ENCODE peak calls at places on chromosomes 11 and 22, in six cellular contexts. I, D, J, Q, L and X are unnamed samples.

GRCh38 chr11:106276859-106277436 is 199.5 kb downstream of the AASDHPPT start:
- DNase-seq in I (peak), D (no peak), J (peak), Q (no peak), L (no peak), X (no peak)

GRCh38 chr11:78752528-78752927 is 177.9 kb upstream of the NARS2 start:
- DNase-seq in I (peak), D (no peak), J (no peak), Q (no peak), L (no peak), X (no peak)

GRCh38 chr11:111351374-111352081 is 27.5 kb downstream of the POU2AF1 start:
- DNase-seq in I (no peak), D (no peak), J (no peak), Q (no peak), L (no peak), X (no peak)

GRCh38 chr11:130738618-130739017 is 177.7 kb downstream of the SNX19 start:
- DNase-seq in I (no peak), D (no peak), J (peak), Q (no peak), L (no peak), X (no peak)

GRCh38 chr11:116536416-116536815 is 236.4 kb downstream of the BUD13 start:
- DNase-seq in I (no peak), D (no peak), J (no peak), Q (no peak), L (no peak), X (no peak)

GRCh38 chr11:106281455-106282173 is 204.2 kb downstream of the AASDHPPT start:
- DNase-seq in I (no peak), D (no peak), J (peak), Q (no peak), L (no peak), X (no peak)

GRCh38 chr11:100752371-100753073 is 65.4 kb downstream of the ARHGAP42 start:
- DNase-seq in I (no peak), D (no peak), J (no peak), Q (no peak), L (no peak), X (no peak)

GRCh38 chr11:102252339-102252891 is 64.9 kb upstream of the BIRC3 start:
- DNase-seq in I (no peak), D (no peak), J (peak), Q (no peak), L (no peak), X (no peak)

GRCh38 chr11:135075740-135076139 is 663.7 kb upstream of the B3GAT1 start:
- DNase-seq in I (peak), D (peak), J (peak), Q (no peak), L (peak), X (no peak)

GRCh38 chr11:102283088-102283487 is 34.2 kb upstream of the BIRC3 start:
- DNase-seq in I (no peak), D (no peak), J (peak), Q (no peak), L (no peak), X (no peak)

GRCh38 chr22:41021655-41022454 is 70.5 kb upstream of the EP300 start:
- DNase-seq in I (peak), D (peak), J (peak), Q (peak), L (peak), X (peak)

GRCh38 chr11:1381793-1382425 is 7.8 kb upstream of the BRSK2 start:
- DNase-seq in I (no peak), D (no peak), J (no peak), Q (no peak), L (no peak), X (peak)

GRCh38 chr22:19822301-19823117 is 32.2 kb downstream of the GNB1L start:
- DNase-seq in I (no peak), D (no peak), J (no peak), Q (no peak), L (no peak), X (peak)

GRCh38 chr11:114440121-114440860 is 1.0 kb downstream of the REXO2 start:
- DNase-seq in I (peak), D (no peak), J (peak), Q (peak), L (no peak), X (no peak)

GRCh38 chr11:48034926-48035876 is 54.8 kb downstream of the PTPRJ start:
- DNase-seq in I (no peak), D (no peak), J (peak), Q (no peak), L (no peak), X (peak)

GRCh38 chr11:59857444-59858434 is 8.5 kb downstream of the TCN1 start:
- DNase-seq in I (no peak), D (no peak), J (peak), Q (no peak), L (no peak), X (no peak)

GRCh38 chr11:70695086-70695960 is 297.0 kb downstream of the CTTN start:
- DNase-seq in I (no peak), D (no peak), J (no peak), Q (no peak), L (no peak), X (no peak)

GRCh38 chr22:45612451-45612901 is 59.2 kb upstream of the ATXN10 start:
- DNase-seq in I (no peak), D (peak), J (peak), Q (no peak), L (no peak), X (peak)

GRCh38 chr11:47271961-47272661 is 2.2 kb downstream of the MADD start:
- DNase-seq in I (no peak), D (no peak), J (no peak), Q (no peak), L (peak), X (peak)

GRCh38 chr11:561148-562003 is 606 bp downstream of the RASSF7 start:
- DNase-seq in I (no peak), D (peak), J (peak), Q (no peak), L (peak), X (no peak)

GRCh38 chr11:46353706-46354105 is 6.4 kb downstream of the DGKZ start:
- DNase-seq in I (no peak), D (no peak), J (peak), Q (no peak), L (no peak), X (no peak)

GRCh38 chr11:19652976-19653375 is 59.7 kb upstream of the NAV2 start:
- DNase-seq in I (no peak), D (no peak), J (no peak), Q (no peak), L (no peak), X (no peak)

GRCh38 chr11:91792779-91793262 is 431.8 kb upstream of the FAT3 start:
- DNase-seq in I (no peak), D (no peak), J (no peak), Q (no peak), L (no peak), X (no peak)

GRCh38 chr11:125903753-125904659 is at the start of gene DDX25:
- DNase-seq in I (peak), D (peak), J (no peak), Q (no peak), L (peak), X (no peak)

GRCh38 chr11:72075109-72075508 is 5.2 kb downstream of the NUMA1 start:
- DNase-seq in I (peak), D (no peak), J (no peak), Q (no peak), L (no peak), X (peak)

GRCh38 chr11:22165087-22165486 is 27.8 kb upstream of the ANO5 start:
- DNase-seq in I (no peak), D (no peak), J (no peak), Q (no peak), L (no peak), X (no peak)

GRCh38 chr11:2812371-2812991 is 73.1 kb downstream of the CDKN1C start:
- DNase-seq in I (no peak), D (no peak), J (no peak), Q (no peak), L (peak), X (no peak)

GRCh38 chr22:49367016-49367697 is 460.5 kb downstream of the BRD1 start:
- DNase-seq in I (peak), D (no peak), J (no peak), Q (no peak), L (no peak), X (no peak)

GRCh38 chr11:76210920-76211851 is 4.9 kb upstream of the WNT11 start:
- DNase-seq in I (no peak), D (no peak), J (no peak), Q (no peak), L (no peak), X (no peak)

GRCh38 chr11:114218508-114218907 is 77.7 kb upstream of the NNMT start:
- DNase-seq in I (no peak), D (no peak), J (no peak), Q (no peak), L (no peak), X (no peak)

GRCh38 chr22:50622723-50623327 is 5.1 kb downstream of the ARSA start:
- DNase-seq in I (no peak), D (no peak), J (no peak), Q (no peak), L (peak), X (no peak)

GRCh38 chr11:128467610-128468041 is 119.7 kb downstream of the ETS1 start:
- DNase-seq in I (no peak), D (no peak), J (peak), Q (no peak), L (no peak), X (no peak)

GRCh38 chr11:74684661-74685060 is 46.6 kb downstream of the CHRDL2 start:
- DNase-seq in I (no peak), D (no peak), J (no peak), Q (no peak), L (no peak), X (no peak)

GRCh38 chr11:119307219-119307618 is 9.7 kb downstream of the MCAM start:
- DNase-seq in I (peak), D (no peak), J (no peak), Q (no peak), L (no peak), X (no peak)

GRCh38 chr22:31752096-31752847 is 1.5 kb upstream of the DEPDC5 start:
- DNase-seq in I (no peak), D (no peak), J (no peak), Q (no peak), L (no peak), X (no peak)

GRCh38 chr11:6258571-6258998 is 1.1 kb upstream of the CCKBR start:
- DNase-seq in I (peak), D (peak), J (peak), Q (no peak), L (peak), X (no peak)

GRCh38 chr11:61890536-61891330 is 612 bp downstream of the FADS3 start:
- DNase-seq in I (peak), D (no peak), J (peak), Q (no peak), L (peak), X (peak)
- TF ChIP-seq CTCF in I (peak), D (no peak), J (no peak), Q (no peak), L (no peak), X (peak)

GRCh38 chr11:62050716-62051115 is 73.1 kb upstream of the INCENP start:
- DNase-seq in I (no peak), D (no peak), J (no peak), Q (no peak), L (no peak), X (no peak)

GRCh38 chr11:62054081-62054480 is 69.7 kb upstream of the INCENP start:
- DNase-seq in I (no peak), D (no peak), J (no peak), Q (no peak), L (no peak), X (no peak)

GRCh38 chr11:62055970-62056369 is 67.8 kb upstream of the INCENP start:
- DNase-seq in I (no peak), D (no peak), J (no peak), Q (no peak), L (no peak), X (no peak)

GRCh38 chr11:62057069-62057468 is 66.7 kb upstream of the INCENP start:
- DNase-seq in I (no peak), D (no peak), J (no peak), Q (no peak), L (no peak), X (no peak)

DNA sequence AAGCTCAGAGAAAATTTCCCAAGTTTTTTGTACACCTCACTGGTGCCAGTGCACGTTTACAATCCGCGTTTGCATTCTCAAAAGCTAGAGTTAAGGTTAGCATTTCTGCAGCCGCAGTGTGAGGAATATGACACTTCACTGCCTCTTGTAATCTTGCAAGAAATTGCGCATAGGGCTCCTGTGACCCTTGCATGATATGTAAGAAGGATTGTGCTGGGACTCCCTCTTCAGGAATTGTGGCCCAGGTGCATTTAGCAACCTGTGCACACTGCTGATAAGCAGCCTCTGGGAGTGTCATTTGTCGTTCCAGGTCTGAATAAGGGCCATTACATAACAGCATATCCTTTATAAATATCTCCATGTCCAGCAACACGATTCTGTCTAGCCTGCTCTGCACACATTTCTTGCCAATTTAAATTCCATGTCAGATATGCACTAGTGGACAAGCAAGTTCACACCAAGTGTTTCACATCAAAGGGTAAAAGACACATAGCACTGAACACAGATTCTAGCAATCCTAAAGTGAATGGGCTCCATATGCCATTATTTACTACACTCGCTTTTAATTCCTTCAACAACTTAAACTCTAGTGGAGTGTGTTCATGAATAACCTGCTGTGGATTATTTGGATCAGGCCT is 69.2 kb upstream of the INCENP start:
- DNase-seq in I (no peak), D (no peak), J (no peak), Q (peak), L (no peak), X (peak)
- TF ChIP-seq CTCF in I (peak), D (peak), J (peak), Q (peak), L (peak), X (peak)

GRCh38 chr11:67506426-67507032 is 1.4 kb upstream of the PITPNM1 start:
- DNase-seq in I (no peak), D (no peak), J (no peak), Q (no peak), L (peak), X (no peak)
- TF ChIP-seq CTCF in I (no peak), D (no peak), J (no peak), Q (peak), L (peak), X (peak)

GRCh38 chr22:43057641-43058040 is 31.6 kb downstream of the TTLL1 start:
- DNase-seq in I (no peak), D (no peak), J (no peak), Q (no peak), L (no peak), X (no peak)

GRCh38 chr22:43047605-43048004 is 32.7 kb upstream of the PACSIN2 start:
- DNase-seq in I (no peak), D (no peak), J (no peak), Q (no peak), L (no peak), X (no peak)

GRCh38 chr22:43050995-43051394 is 36.0 kb upstream of the PACSIN2 start:
- DNase-seq in I (peak), D (no peak), J (no peak), Q (no peak), L (no peak), X (no peak)

DNA sequence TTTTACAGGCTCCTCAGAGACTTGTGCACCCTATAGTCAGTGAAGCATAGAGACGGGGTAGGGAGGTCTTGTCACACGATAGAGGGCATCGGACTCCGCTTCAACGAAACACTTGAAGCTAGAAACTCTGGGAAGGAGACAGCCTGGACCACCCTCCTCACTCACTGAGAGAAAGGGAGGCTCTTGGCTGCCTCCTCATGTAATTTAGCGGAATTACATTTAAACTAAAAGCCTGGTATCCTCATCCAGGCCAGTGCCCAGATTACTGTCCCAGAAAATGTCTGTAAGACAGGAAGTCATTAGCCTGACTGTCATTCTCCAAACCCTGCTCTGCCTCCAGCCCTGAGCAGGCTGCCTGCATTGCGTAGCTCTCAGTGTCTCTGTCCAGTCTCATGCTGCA is 36.0 kb downstream of the TTLL1 start:
- DNase-seq in I (peak), D (no peak), J (no peak), Q (no peak), L (no peak), X (no peak)
- TF ChIP-seq CTCF in I (peak), D (peak), J (no peak), Q (no peak), L (no peak), X (peak)

DNA sequence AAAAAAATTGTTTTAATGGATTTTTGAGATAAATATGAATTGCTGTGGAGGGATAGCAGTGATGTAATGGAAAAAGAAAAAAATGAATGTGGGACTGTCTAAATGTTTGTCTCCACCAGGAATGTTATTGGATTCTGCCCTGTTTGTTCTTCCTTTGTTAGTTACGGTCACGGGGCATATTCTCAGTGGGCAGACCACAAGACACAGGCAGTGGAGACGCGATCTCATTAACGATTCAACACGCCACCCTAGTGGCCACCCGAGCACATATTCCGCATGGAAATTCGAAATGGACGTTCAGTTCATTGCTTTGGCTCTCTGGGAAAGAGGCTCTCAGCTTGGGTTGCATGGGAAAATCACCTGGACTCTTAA is 151.8 kb upstream of the TTC12 start:
- DNase-seq in I (no peak), D (no peak), J (peak), Q (no peak), L (no peak), X (no peak)
- TF ChIP-seq CTCF in I (peak), D (no peak), J (no peak), Q (no peak), L (no peak), X (no peak)

DNA sequence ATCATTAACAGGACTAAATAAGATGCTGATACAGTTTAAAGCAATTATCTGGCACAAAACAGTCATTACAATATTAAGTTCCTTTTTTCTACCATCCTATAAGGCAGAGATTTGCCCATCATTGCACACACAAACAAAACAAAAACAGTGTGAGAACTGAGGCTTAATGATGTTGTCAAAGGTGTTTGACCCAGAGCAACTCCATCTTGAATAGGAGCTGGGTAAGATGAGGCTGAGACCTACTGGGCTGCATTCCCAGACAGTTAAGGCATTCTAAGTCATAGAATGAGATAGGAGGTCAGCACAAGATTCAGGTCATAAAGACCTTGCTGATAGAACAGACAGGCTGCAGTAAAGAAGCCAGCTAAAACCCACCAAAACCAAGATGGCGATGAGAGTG is 33.2 kb downstream of the CTSC start:
- DNase-seq in I (no peak), D (no peak), J (no peak), Q (no peak), L (no peak), X (no peak)
- TF ChIP-seq CTCF in I (no peak), D (no peak), J (no peak), Q (no peak), L (no peak), X (no peak)

GRCh38 chr11:124761301-124762021 is 629 bp downstream of the ESAM start:
- DNase-seq in I (peak), D (no peak), J (no peak), Q (no peak), L (no peak), X (no peak)

GRCh38 chr11:124760806-124761205 is 1.3 kb downstream of the ESAM start:
- DNase-seq in I (no peak), D (no peak), J (no peak), Q (no peak), L (no peak), X (no peak)

GRCh38 chr11:124762624-124763155 is 600 bp upstream of the ESAM start:
- DNase-seq in I (peak), D (peak), J (no peak), Q (no peak), L (peak), X (no peak)

GRCh38 chr11:124763156-124763947 is 1.3 kb upstream of the ESAM start:
- DNase-seq in I (peak), D (peak), J (peak), Q (peak), L (peak), X (no peak)

GRCh38 chr11:124762077-124762623 is at the start of gene ESAM:
- DNase-seq in I (peak), D (peak), J (no peak), Q (peak), L (peak), X (no peak)
- TF ChIP-seq CTCF in I (no peak), D (no peak), J (no peak), Q (no peak), L (no peak), X (no peak)